ENCODE peak calls at places on chromosomes 2 and 18, in five cellular contexts. One of them, this sample, is unnamed.

GRCh38 chr2:233032551-233033320 is at the start of gene NEU2:
- DNase-seq in fibroblast of lung: no peak
- DNase-seq in psoas muscle: no peak
- DNase-seq in tibial artery: no peak
- DNase-seq in spleen: peak
- DNase-seq in this sample: no peak

GRCh38 chr2:105744909-105745853 is at the start of gene NCK2:
- DNase-seq in fibroblast of lung: peak
- DNase-seq in psoas muscle: peak
- DNase-seq in tibial artery: no peak
- DNase-seq in spleen: peak
- DNase-seq in this sample: no peak

GRCh38 chr18:24590946-24591345 is 130.5 kb downstream of the HRH4 start:
- DNase-seq in fibroblast of lung: no peak
- DNase-seq in psoas muscle: no peak
- DNase-seq in tibial artery: no peak
- DNase-seq in spleen: no peak
- DNase-seq in this sample: no peak

GRCh38 chr18:37483984-37484892 is 81.4 kb downstream of the CELF4 start:
- DNase-seq in fibroblast of lung: no peak
- DNase-seq in psoas muscle: no peak
- DNase-seq in tibial artery: no peak
- DNase-seq in spleen: no peak
- DNase-seq in this sample: no peak

GRCh38 chr2:32805104-32806095 is 141.4 kb upstream of the LTBP1 start:
- DNase-seq in fibroblast of lung: peak
- DNase-seq in psoas muscle: no peak
- DNase-seq in tibial artery: no peak
- DNase-seq in spleen: no peak
- DNase-seq in this sample: no peak

GRCh38 chr2:33412920-33413319 is 63.5 kb upstream of the RASGRP3 start:
- DNase-seq in fibroblast of lung: peak
- DNase-seq in psoas muscle: no peak
- DNase-seq in tibial artery: no peak
- DNase-seq in spleen: no peak
- DNase-seq in this sample: no peak

GRCh38 chr2:192414794-192415193 is 220.1 kb upstream of the TMEFF2 start:
- DNase-seq in fibroblast of lung: no peak
- DNase-seq in psoas muscle: no peak
- DNase-seq in tibial artery: no peak
- DNase-seq in spleen: peak
- DNase-seq in this sample: no peak

GRCh38 chr2:117553448-117553847 is 261.0 kb upstream of the DDX18 start:
- DNase-seq in fibroblast of lung: no peak
- DNase-seq in psoas muscle: no peak
- DNase-seq in tibial artery: no peak
- DNase-seq in spleen: no peak
- DNase-seq in this sample: no peak

GRCh38 chr2:62304429-62305417 is 108.8 kb downstream of the B3GNT2 start:
- DNase-seq in fibroblast of lung: peak
- DNase-seq in psoas muscle: peak
- DNase-seq in tibial artery: peak
- DNase-seq in spleen: peak
- DNase-seq in this sample: no peak

DNA sequence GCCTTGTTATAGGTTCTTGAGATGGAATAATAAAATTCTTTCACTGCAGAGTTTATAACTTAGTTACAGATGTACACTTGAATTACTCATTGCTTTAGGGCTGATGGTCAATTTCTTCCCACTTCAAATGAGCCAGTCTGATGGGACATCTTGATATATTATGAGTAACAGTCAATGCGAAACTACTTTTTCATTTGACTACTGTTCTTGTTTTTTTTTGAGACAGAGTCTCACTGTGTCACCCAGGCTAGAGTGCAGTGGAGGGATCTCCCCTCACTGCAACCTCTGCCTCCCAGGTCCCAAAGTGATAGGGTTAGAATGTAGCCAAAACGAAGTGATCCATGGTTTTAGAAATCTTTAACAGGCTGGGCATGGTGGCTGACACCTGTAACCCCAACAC is 57.1 kb downstream of the ST3GAL5 start:
- DNase-seq in fibroblast of lung: no peak
- DNase-seq in psoas muscle: no peak
- DNase-seq in tibial artery: no peak
- DNase-seq in spleen: no peak
- DNase-seq in this sample: no peak
- H3K27ac ChIP-seq in fibroblast of lung: no peak
- H3K27ac ChIP-seq in psoas muscle: no peak
- H3K27ac ChIP-seq in tibial artery: no peak
- H3K27ac ChIP-seq in spleen: no peak
- H3K27ac ChIP-seq in this sample: no peak

DNA sequence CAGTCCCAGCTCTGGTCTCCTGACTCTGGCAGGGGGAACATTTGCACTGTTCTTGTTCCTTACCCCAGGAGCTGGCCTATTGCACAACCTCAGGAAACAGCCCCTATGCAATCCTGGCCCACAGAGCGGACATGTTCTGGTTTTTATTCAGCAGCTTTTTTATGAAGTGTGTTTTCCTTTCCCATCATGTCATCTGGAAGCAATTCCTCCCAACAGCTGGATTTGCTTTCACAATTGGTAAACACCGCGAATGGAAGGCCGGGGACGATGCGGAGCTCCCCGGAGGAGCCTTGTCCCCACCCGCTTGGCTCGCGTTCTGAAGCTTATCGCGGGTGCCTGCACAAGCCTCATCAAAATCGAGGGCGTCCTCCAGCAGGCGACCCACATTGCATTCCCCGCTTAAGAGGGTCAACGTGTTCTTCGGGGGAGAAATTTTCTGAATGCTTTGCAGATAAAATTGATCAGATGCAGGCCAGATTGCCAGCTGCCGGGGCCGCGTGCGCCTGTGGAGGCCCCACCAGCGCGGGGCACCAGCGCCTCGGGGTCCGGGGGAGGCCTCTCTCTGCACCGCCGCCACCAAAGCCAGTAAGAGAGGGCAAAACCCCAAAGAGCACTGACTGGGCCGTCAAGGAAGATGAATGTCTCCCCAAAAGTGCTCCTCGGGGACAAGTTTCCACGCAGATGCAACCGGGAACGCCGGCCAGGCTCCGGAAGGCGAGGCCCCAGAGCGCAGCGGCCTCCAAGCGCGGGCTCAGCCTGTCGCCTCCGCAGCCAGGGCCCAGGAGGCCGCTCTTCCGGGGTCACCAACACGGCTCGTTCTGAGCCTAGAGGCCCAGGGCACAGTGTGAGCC is 60.3 kb upstream of the SP3 start:
- DNase-seq in fibroblast of lung: peak
- DNase-seq in psoas muscle: peak
- DNase-seq in tibial artery: peak
- DNase-seq in spleen: no peak
- DNase-seq in this sample: no peak
- H3K27ac ChIP-seq in fibroblast of lung: peak
- H3K27ac ChIP-seq in psoas muscle: peak
- H3K27ac ChIP-seq in tibial artery: peak
- H3K27ac ChIP-seq in spleen: peak
- H3K27ac ChIP-seq in this sample: no peak

GRCh38 chr2:850429-850828 is 100.2 kb upstream of the SNTG2 start:
- DNase-seq in fibroblast of lung: no peak
- DNase-seq in psoas muscle: no peak
- DNase-seq in tibial artery: no peak
- DNase-seq in spleen: no peak
- DNase-seq in this sample: peak
- H3K27ac ChIP-seq in fibroblast of lung: no peak
- H3K27ac ChIP-seq in psoas muscle: no peak
- H3K27ac ChIP-seq in tibial artery: no peak
- H3K27ac ChIP-seq in spleen: no peak
- H3K27ac ChIP-seq in this sample: no peak

DNA sequence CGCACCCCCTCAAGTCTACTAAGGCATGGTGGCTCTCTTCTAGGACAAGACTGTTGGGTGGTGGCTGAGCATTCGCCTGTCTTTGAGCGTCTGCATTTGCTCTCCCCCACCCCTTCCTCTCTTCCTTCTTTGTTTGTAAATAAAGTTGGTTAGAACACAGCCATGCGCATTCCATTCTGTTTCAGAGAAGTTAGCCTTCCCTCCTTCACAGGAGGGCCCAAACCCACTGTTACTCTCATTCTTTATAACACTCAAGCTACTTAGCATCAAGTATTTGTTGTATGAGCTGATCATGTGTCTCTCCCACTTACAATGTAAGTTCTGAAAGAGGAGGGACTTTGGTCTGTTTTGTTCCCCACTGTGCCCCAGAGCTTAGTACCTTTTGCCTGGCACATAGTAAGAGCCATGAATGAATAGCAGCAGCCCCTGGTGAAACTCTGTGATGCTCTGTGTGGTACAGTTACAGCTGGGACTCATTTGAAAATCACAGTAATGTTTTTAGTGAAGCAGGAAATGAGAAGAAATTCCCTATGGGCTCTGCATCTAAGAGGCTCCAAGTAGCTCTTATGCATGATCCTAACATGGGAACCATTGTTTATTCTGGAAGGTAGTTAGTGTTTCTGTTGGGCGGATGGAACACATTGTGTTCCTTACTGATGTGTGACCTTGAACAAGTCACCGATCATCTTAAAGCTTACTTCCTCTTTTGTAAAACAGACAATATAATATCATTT is 7.7 kb downstream of the MGAT5 start:
- DNase-seq in fibroblast of lung: no peak
- DNase-seq in psoas muscle: no peak
- DNase-seq in tibial artery: no peak
- DNase-seq in spleen: no peak
- DNase-seq in this sample: no peak
- H3K27ac ChIP-seq in fibroblast of lung: peak
- H3K27ac ChIP-seq in psoas muscle: no peak
- H3K27ac ChIP-seq in tibial artery: peak
- H3K27ac ChIP-seq in spleen: peak
- H3K27ac ChIP-seq in this sample: no peak

DNA sequence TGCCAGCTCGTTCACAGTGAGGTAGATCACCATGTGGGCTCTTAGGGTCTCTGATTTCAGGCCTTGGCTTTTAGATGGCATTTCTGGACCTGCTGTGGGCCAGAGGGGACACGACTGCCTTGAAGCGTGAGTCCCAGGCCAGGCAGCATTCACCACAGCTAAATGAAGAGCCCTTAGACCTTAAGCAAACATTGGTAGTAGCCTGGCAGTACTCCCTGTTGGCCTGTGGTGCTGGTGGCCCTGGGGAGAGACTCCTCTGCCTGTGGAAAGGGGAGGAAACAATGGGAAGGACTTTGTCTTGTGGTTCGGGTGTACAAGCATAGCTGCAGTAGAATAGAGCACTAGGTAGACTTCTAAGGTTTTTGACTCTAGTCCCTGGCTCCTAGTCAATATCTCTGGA is 456.0 kb upstream of the DCC start:
- DNase-seq in fibroblast of lung: no peak
- DNase-seq in psoas muscle: no peak
- DNase-seq in tibial artery: no peak
- DNase-seq in spleen: no peak
- DNase-seq in this sample: no peak
- H3K27ac ChIP-seq in fibroblast of lung: no peak
- H3K27ac ChIP-seq in psoas muscle: no peak
- H3K27ac ChIP-seq in tibial artery: no peak
- H3K27ac ChIP-seq in spleen: no peak
- H3K27ac ChIP-seq in this sample: no peak

DNA sequence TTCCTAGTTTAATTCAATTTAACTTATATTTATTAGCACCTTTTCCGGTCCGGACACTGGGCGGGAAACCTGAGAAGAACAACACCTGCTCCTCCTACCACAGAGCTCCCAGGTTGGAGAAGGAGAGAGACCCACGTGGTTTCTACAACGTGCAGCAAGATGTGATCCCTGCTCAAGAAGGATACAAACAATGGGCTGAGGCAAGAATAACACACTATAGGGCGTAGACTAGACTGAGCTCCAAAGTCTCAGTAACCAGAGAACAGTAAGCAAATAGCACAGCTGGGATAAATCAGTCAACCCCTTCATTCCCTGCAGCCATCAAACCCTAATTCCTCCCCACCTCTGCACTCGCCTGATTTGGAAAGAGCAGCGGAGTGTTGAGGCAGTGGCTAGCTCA is 2.5 kb downstream of the LRRC30 start:
- DNase-seq in fibroblast of lung: no peak
- DNase-seq in psoas muscle: no peak
- DNase-seq in tibial artery: no peak
- DNase-seq in spleen: no peak
- DNase-seq in this sample: no peak
- H3K27ac ChIP-seq in fibroblast of lung: no peak
- H3K27ac ChIP-seq in psoas muscle: peak
- H3K27ac ChIP-seq in tibial artery: no peak
- H3K27ac ChIP-seq in spleen: no peak
- H3K27ac ChIP-seq in this sample: no peak

DNA sequence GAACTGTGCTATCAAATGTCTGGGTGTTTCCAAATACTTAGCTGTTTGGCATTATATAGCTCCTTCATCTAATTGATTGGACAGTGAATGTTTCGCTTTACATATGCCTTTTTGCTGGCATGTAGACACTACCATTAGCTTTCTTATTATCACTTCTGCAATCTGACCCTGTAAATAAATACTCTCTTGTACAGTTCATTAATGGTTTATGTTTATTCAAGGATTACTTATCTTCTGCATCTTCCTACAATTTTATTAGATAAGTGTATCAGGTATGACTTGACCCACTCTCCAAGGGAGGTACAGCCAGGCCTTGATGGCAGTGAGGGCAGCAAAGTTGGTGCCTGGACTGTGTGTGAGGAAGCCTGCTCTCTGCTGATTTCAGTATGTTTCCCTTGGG is 614.1 kb upstream of the SETBP1 start:
- DNase-seq in fibroblast of lung: no peak
- DNase-seq in psoas muscle: no peak
- DNase-seq in tibial artery: no peak
- DNase-seq in spleen: no peak
- DNase-seq in this sample: no peak
- H3K27ac ChIP-seq in fibroblast of lung: no peak
- H3K27ac ChIP-seq in psoas muscle: no peak
- H3K27ac ChIP-seq in tibial artery: no peak
- H3K27ac ChIP-seq in spleen: no peak
- H3K27ac ChIP-seq in this sample: no peak

DNA sequence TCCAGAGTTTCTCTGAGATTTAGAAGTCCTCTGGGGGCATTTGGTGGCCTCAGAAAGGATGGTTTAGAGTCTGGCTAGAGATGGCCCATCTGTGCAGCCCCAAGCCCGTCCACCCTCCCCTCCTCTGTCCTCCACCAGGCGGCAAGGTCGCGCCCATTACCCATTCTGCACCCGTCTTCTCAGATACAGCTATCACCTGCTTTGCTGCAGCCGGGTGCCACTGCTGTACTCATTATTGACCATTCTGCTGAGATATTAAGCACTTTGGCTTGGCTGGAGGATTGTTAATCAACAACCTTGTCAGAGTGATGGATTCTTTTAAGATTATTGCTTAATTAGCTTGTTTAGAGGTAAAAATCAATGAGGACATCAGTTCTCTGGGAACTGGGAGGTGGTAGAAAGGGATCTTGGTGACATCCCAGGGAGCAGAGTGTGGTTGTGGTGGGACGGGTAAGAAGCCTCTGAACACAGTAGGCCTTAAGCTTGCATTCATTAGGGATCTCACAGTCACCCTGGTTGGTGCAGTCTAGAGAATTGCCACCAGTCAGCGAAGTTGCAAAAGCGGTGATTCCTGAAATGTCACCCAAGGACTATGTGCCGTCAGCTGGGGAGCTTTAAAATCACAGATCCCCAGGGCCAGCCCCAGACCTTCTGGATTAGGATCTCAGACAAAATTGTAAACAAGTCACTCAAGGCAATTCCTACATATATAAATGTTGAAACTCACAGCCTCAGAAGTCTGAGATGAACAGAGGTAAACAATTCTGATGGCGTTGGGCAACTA is 90.9 kb downstream of the CAPN13 start:
- DNase-seq in fibroblast of lung: no peak
- DNase-seq in psoas muscle: no peak
- DNase-seq in tibial artery: no peak
- DNase-seq in spleen: no peak
- DNase-seq in this sample: no peak
- H3K27ac ChIP-seq in fibroblast of lung: no peak
- H3K27ac ChIP-seq in psoas muscle: no peak
- H3K27ac ChIP-seq in tibial artery: no peak
- H3K27ac ChIP-seq in spleen: no peak
- H3K27ac ChIP-seq in this sample: no peak

This sample was measured in Panc1.